ENCODE peak calls at places on chromosome 11, in eight cellular contexts. B is NCI-H345; Q is SIG-M5; A is NCI-H2171 treated with DMSO at 0.1 percent for 48 hours; K is NCI-H226; L is HEK293T; H is adrenal gland; O is stimulated activated CD4-positive, alpha-beta T cell treated with anti-CD3 and anti-CD28 coated beads, Interleukin-4, amount 100 ng/mL, for 48 hours. P is an unnamed sample.

GRCh38 chr11:122696662-122697061 is 41.1 kb downstream of the UBASH3B start:
- DNase-seq in B (no peak), Q (no peak), A (no peak), K (no peak), L (no peak), H (no peak), O (peak), P (peak)

GRCh38 chr11:33733978-33734377 is 2.2 kb downstream of the CD59 start:
- DNase-seq in B (no peak), Q (no peak), A (no peak), K (no peak), L (no peak), H (no peak), O (no peak), P (no peak)

GRCh38 chr11:28049338-28050216 is 58.4 kb downstream of the KIF18A start:
- DNase-seq in B (no peak), Q (no peak), A (no peak), K (peak), L (peak), H (no peak), O (no peak), P (no peak)

GRCh38 chr11:110079726-110080125 is 13.5 kb upstream of the ZC3H12C start:
- DNase-seq in B (no peak), Q (no peak), A (no peak), K (peak), L (no peak), H (no peak), O (no peak), P (no peak)

GRCh38 chr11:64848779-64849599 is 4.5 kb upstream of the CDC42BPG start:
- DNase-seq in B (no peak), Q (no peak), A (no peak), K (no peak), L (no peak), H (no peak), O (no peak), P (no peak)

GRCh38 chr11:57214494-57214893 is 22.6 kb downstream of the APLNR start:
- DNase-seq in B (no peak), Q (no peak), A (no peak), K (peak), L (no peak), H (no peak), O (no peak), P (no peak)

GRCh38 chr11:9280655-9281301 is 15.6 kb upstream of the DENND5A start:
- DNase-seq in B (peak), Q (peak), A (peak), K (no peak), L (no peak), H (no peak), O (peak), P (peak)

GRCh38 chr11:83087035-83087434 is 15.3 kb upstream of the RAB30 start:
- DNase-seq in B (peak), Q (no peak), A (peak), K (no peak), L (no peak), H (no peak), O (no peak), P (no peak)

GRCh38 chr11:35722641-35723040 is 60.1 kb downstream of the TRIM44 start:
- DNase-seq in B (no peak), Q (no peak), A (no peak), K (no peak), L (no peak), H (no peak), O (no peak), P (no peak)

GRCh38 chr11:12968101-12968500 is 41.0 kb upstream of the RASSF10 start:
- DNase-seq in B (no peak), Q (no peak), A (no peak), K (no peak), L (no peak), H (no peak), O (no peak), P (no peak)

GRCh38 chr11:44940424-44940823 is 10.3 kb downstream of the TP53I11 start:
- DNase-seq in B (no peak), Q (no peak), A (peak), K (no peak), L (no peak), H (no peak), O (no peak), P (no peak)

GRCh38 chr11:125072210-125072960 is 9.3 kb downstream of the SLC37A2 start:
- DNase-seq in B (no peak), Q (peak), A (no peak), K (no peak), L (no peak), H (no peak), O (no peak), P (no peak)

GRCh38 chr11:47243454-47243853 is 5.2 kb downstream of the ACP2 start:
- DNase-seq in B (no peak), Q (no peak), A (peak), K (no peak), L (no peak), H (no peak), O (no peak), P (no peak)

GRCh38 chr11:85965202-85965601 is 103.7 kb downstream of the PICALM start:
- DNase-seq in B (no peak), Q (no peak), A (no peak), K (no peak), L (no peak), H (no peak), O (no peak), P (no peak)